ENCODE peak calls at places on chromosomes 1 and 21, in seven cellular contexts. R, V, S, M, P, B and O are unnamed samples.
A peak's percentile ranks its signal among the peaks of the same experiment; 100 is the strongest.

GRCh38 chr1:236425031-236425663 is 31.1 kb downstream of the EDARADD start:
- DNase-seq in S (peak; percentile 13), V (no peak), M (no peak), B (no peak), R (no peak), P (no peak), O (no peak)

GRCh38 chr1:53334312-53334711 is 6.4 kb upstream of the LRP8 start:
- DNase-seq in B (no peak), R (no peak), P (no peak), V (no peak), S (no peak), M (no peak), O (no peak)

GRCh38 chr21:43861716-43862115 is 3.3 kb upstream of the AGPAT3 start:
- DNase-seq in S (no peak), V (no peak), M (no peak), R (peak; percentile 12), P (no peak), B (peak; percentile 13), O (no peak)

GRCh38 chr1:98733782-98734112 is 72.2 kb downstream of the SNX7 start:
- DNase-seq in S (no peak), R (no peak), M (no peak), P (no peak), B (no peak), V (no peak), O (peak; percentile 35)

GRCh38 chr1:243482237-243483022 is 226.6 kb downstream of the SDCCAG8 start:
- DNase-seq in R (no peak), M (no peak), P (peak; percentile 21), S (peak; percentile 19), B (peak; percentile 30), V (no peak), O (peak; percentile 47)

GRCh38 chr1:93613895-93614294 is 67.7 kb downstream of the BCAR3 start:
- DNase-seq in M (no peak), B (no peak), R (no peak), S (no peak), P (no peak), V (no peak), O (peak; percentile 74)

GRCh38 chr21:25657140-25657539 is 18.1 kb downstream of the JAM2 start:
- DNase-seq in P (no peak), V (no peak), S (no peak), R (no peak), M (no peak), B (no peak), O (no peak)

GRCh38 chr1:17307946-17308345 is at the start of gene PADI4:
- DNase-seq in M (no peak), P (no peak), V (no peak), R (no peak), S (peak; percentile 16), B (no peak), O (no peak)

GRCh38 chr1:174777262-174777661 is 222.5 kb upstream of the CACYBP start:
- DNase-seq in R (no peak), S (no peak), M (no peak), V (no peak), P (no peak), B (no peak), O (peak; percentile 7)

GRCh38 chr1:222728746-222729145 is 8.3 kb upstream of the FAM177B start:
- DNase-seq in R (no peak), M (no peak), B (no peak), V (no peak), P (no peak), S (no peak), O (no peak)

GRCh38 chr1:232462200-232462599 is 167.7 kb downstream of the SIPA1L2 start:
- DNase-seq in P (peak; percentile 49), M (no peak), V (no peak), R (no peak), B (no peak), S (no peak), O (no peak)

GRCh38 chr1:33719771-33720670 is 143.9 kb upstream of the HMGB4 start:
- DNase-seq in V (no peak), R (no peak), B (no peak), M (no peak), P (peak; percentile 11), S (no peak), O (peak; percentile 16)

GRCh38 chr1:58845947-58846346 is 62.1 kb upstream of the JUN start:
- DNase-seq in R (no peak), P (no peak), M (no peak), V (no peak), S (no peak), B (no peak), O (no peak)

GRCh38 chr1:16717174-16718108 is 22.9 kb upstream of the RNU1-4 start:
- DNase-seq in M (no peak), S (no peak), B (no peak), R (peak; percentile 83), V (no peak), P (peak; percentile 52), O (no peak)

GRCh38 chr1:162649606-162650005 is 17.3 kb downstream of the DDR2 start:
- DNase-seq in P (peak; percentile 62), S (no peak), B (no peak), M (no peak), V (no peak), R (no peak), O (peak; percentile 61)

GRCh38 chr1:16018308-16018707 is 465 bp upstream of the HSPB7 start:
- DNase-seq in R (no peak), B (no peak), V (no peak), M (no peak), P (no peak), S (no peak), O (peak; percentile 25)

GRCh38 chr21:32147041-32147440 is 131.8 kb downstream of the MIS18A start:
- DNase-seq in R (no peak), P (no peak), V (no peak), M (no peak), B (no peak), S (no peak), O (no peak)

GRCh38 chr1:159171254-159171687 is at the start of gene CADM3:
- DNase-seq in B (no peak), M (no peak), S (no peak), R (no peak), V (no peak), P (no peak), O (no peak)

GRCh38 chr1:85308837-85309350 is 32.5 kb upstream of the BCL10 start:
- DNase-seq in S (no peak), R (no peak), M (no peak), V (no peak), B (no peak), P (no peak), O (no peak)